ENCODE peak calls at places on chromosomes 13 and 19, in six cellular contexts. Z is SK-N-SH, P is H1, L is HCT116, E is HepG2, A is K562. R is an unnamed sample.
A peak's percentile ranks its signal among the peaks of the same experiment; 100 is the strongest.

GRCh38 chr13:52707375-52707774 is 32.2 kb downstream of the CNMD start:
- DNase-seq in A (no peak), Z (peak; percentile 32), L (no peak), E (no peak), P (no peak), R (no peak)

GRCh38 chr13:85405316-85405897 is 393.8 kb downstream of the SLITRK6 start:
- DNase-seq in A (no peak), P (no peak), E (no peak), L (no peak), Z (no peak), R (no peak)

GRCh38 chr13:95341441-95341840 is 40.2 kb upstream of the ABCC4 start:
- DNase-seq in L (no peak), P (no peak), Z (no peak), A (no peak), E (no peak), R (no peak)

GRCh38 chr19:48645652-48646191 is at the start of gene CA11:
- DNase-seq in A (no peak), Z (no peak), E (no peak), P (no peak), L (no peak), R (no peak)

GRCh38 chr13:108425056-108425455 is 155.5 kb downstream of the TNFSF13B start:
- DNase-seq in P (no peak), Z (no peak), L (no peak), A (no peak), E (no peak), R (no peak)

GRCh38 chr13:39765801-39766463 is 110.5 kb downstream of the COG6 start:
- DNase-seq in L (no peak), Z (peak; percentile 42), A (no peak), E (no peak), P (no peak), R (peak; percentile 37)

GRCh38 chr19:19064811-19065745 is 1.3 kb downstream of the SLC25A42 start:
- DNase-seq in E (no peak), A (peak; percentile 32), L (no peak), Z (peak; percentile 56), P (no peak), R (peak; percentile 10)

GRCh38 chr19:9913237-9914000 is 22.9 kb downstream of the OLFM2 start:
- DNase-seq in L (no peak), P (no peak), Z (peak; percentile 90), E (no peak), A (peak; percentile 68), R (no peak)

GRCh38 chr19:30206187-30206586 is 166.0 kb upstream of the ZNF536 start:
- DNase-seq in L (no peak), Z (no peak), P (no peak), E (no peak), A (no peak), R (no peak)

GRCh38 chr13:41917641-41918040 is 43.3 kb downstream of the VWA8 start:
- DNase-seq in E (no peak), Z (no peak), A (no peak), L (no peak), P (no peak), R (no peak)

GRCh38 chr19:35262101-35262761 is 6.5 kb upstream of the USF2 start:
- DNase-seq in E (no peak), A (no peak), L (no peak), Z (no peak), P (no peak), R (no peak)

GRCh38 chr13:27171244-27171829 is at the start of gene USP12:
- DNase-seq in L (no peak), Z (peak; percentile 86), E (no peak), A (peak; percentile 63), P (no peak), R (no peak)

GRCh38 chr19:862529-863304 is 3.3 kb downstream of the CFD start:
- DNase-seq in P (peak; percentile 70), Z (peak; percentile 91), A (peak; percentile 81), L (no peak), E (no peak), R (peak; percentile 61)

GRCh38 chr19:29269641-29270040 is 56.7 kb upstream of the UQCRFS1 start:
- DNase-seq in P (no peak), A (no peak), E (no peak), L (no peak), Z (no peak), R (no peak)

GRCh38 chr13:111906816-111907215 is 160.1 kb upstream of the SOX1 start:
- DNase-seq in Z (no peak), L (no peak), P (no peak), E (no peak), A (no peak), R (no peak)

GRCh38 chr13:41552031-41552430 is 94.7 kb downstream of the RGCC start:
- DNase-seq in Z (peak; percentile 62), P (no peak), A (no peak), L (no peak), E (no peak), R (no peak)

GRCh38 chr19:34806976-34807860 is 34.2 kb upstream of the ZNF599 start:
- DNase-seq in Z (no peak), A (no peak), E (no peak), L (no peak), P (no peak), R (no peak)

GRCh38 chr13:111398196-111398595 is 77.8 kb downstream of the TEX29 start:
- DNase-seq in E (no peak), A (no peak), L (no peak), P (no peak), Z (no peak), R (no peak)

GRCh38 chr19:38737297-38737865 is 6.9 kb downstream of the CAPN12 start:
- DNase-seq in L (no peak), E (no peak), Z (no peak), P (no peak), A (no peak), R (no peak)

GRCh38 chr19:13849991-13850909 is 26.7 kb upstream of the NANOS3 start:
- DNase-seq in P (no peak), A (peak; percentile 80), Z (peak; percentile 89), L (no peak), E (peak; percentile 53), R (no peak)

GRCh38 chr13:39515231-39515630 is 87.8 kb downstream of the LHFPL6 start:
- DNase-seq in L (no peak), A (no peak), P (no peak), Z (no peak), E (no peak), R (no peak)

GRCh38 chr13:86813198-86813597 is 858.0 kb upstream of the SLITRK5 start:
- DNase-seq in A (no peak), E (no peak), Z (no peak), P (no peak), L (no peak), R (no peak)

GRCh38 chr13:102687520-102687919 is 7.3 kb downstream of the METTL21C start:
- DNase-seq in Z (no peak), P (no peak), A (no peak), E (no peak), L (no peak), R (no peak)

GRCh38 chr13:80379245-80379644 is 38.3 kb upstream of the SPRY2 start:
- DNase-seq in P (no peak), A (no peak), L (no peak), Z (no peak), E (no peak), R (no peak)

GRCh38 chr13:66559093-66559492 is 671.0 kb downstream of the PCDH9 start:
- DNase-seq in P (no peak), E (no peak), L (no peak), Z (no peak), A (no peak), R (no peak)

GRCh38 chr13:107373551-107373950 is 805.6 kb upstream of the ARGLU1 start:
- DNase-seq in A (no peak), Z (no peak), L (no peak), P (no peak), E (no peak), R (peak; percentile 1)

GRCh38 chr13:100954430-100955361 is 280.1 kb upstream of the TMTC4 start:
- DNase-seq in E (no peak), Z (peak; percentile 11), P (no peak), A (no peak), L (no peak), R (no peak)

GRCh38 chr19:42477933-42478332 is 35.2 kb upstream of the CXCL17 start:
- DNase-seq in Z (no peak), A (no peak), E (no peak), P (no peak), L (no peak), R (no peak)

GRCh38 chr13:25876256-25876655 is 175.6 kb downstream of the SHISA2 start:
- DNase-seq in L (no peak), P (no peak), Z (no peak), A (no peak), E (no peak), R (no peak)

GRCh38 chr19:3544742-3545668 is 6.0 kb downstream of the TEKTIP1 start:
- DNase-seq in E (peak; percentile 35), Z (peak; percentile 94), A (peak; percentile 84), P (no peak), L (no peak), R (peak; percentile 62)
- TF ChIP-seq JUND in E (no peak), Z (no peak), A (no peak), P (peak; percentile 29), L (no peak), R (no peak)

GRCh38 chr19:52648336-52648990 is 10.3 kb upstream of the ZNF83 start:
- DNase-seq in E (no peak), L (no peak), Z (no peak), P (no peak), A (no peak), R (no peak)
- TF ChIP-seq JUND in E (no peak), L (no peak), Z (peak; percentile 47), P (no peak), A (no peak), R (no peak)

DNA sequence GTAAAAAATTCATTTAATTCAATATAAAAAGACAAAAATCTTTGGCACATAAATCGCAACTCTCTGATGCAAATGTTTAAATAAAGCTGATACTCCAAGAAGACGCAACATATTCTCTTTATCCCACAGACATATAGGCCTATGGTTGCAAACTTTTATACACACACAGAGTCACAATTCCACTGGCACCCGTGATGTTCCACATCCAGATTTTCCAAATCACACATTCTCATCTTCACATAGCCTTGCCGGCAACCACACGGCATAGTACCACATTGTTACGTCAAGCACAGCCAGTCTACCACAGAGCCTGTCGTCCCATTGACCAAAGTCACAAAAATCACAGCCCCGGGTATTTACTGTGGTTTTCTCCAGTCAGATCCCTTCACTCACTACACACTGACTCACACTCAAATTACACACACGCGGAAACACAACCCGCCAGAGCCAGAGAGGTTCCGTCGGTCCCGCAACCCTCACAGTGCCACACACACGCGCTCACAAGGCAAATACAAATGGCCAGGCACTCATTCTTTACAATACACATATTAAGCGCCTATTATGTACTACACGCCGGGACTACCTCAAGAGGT is 546 bp upstream of the ZNF546 start:
- DNase-seq in A (peak; percentile 34), P (no peak), L (peak; percentile 29), E (peak; percentile 27), Z (peak; percentile 62), R (peak; percentile 50)
- TF ChIP-seq JUND in A (no peak), P (no peak), L (no peak), E (no peak), Z (no peak), R (no peak)

GRCh38 chr19:37361994-37362393 is 8.9 kb upstream of the ZNF527 start:
- DNase-seq in A (no peak), Z (no peak), E (no peak), L (no peak), P (no peak), R (no peak)

DNA sequence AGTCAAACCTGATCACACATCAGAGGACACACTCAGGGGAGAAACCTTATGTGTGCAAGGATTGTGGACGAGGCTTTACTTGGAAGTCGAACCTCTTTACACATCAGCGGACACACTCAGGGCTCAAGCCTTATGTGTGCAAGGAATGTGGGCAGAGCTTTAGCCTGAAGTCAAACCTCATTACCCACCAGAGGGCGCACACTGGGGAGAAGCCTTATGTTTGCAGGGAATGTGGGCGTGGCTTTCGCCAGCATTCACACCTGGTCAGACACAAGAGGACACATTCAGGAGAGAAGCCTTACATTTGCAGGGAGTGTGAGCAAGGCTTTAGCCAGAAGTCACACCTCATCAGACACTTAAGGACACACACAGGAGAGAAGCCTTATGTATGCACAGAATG is 8.2 kb upstream of the ZNF527 start:
- DNase-seq in A (peak; percentile 19), P (peak; percentile 66), L (no peak), Z (peak; percentile 14), E (peak; percentile 42), R (peak; percentile 31)
- TF ChIP-seq JUND in A (no peak), P (no peak), L (no peak), Z (no peak), E (no peak), R (no peak)